ENCODE peak calls at places on chromosomes 3 and 15, in seven cellular contexts. Z, G, F, V, O, B and L are unnamed samples.

GRCh38 chr3:43215138-43215537 is 71.2 kb upstream of the SNRK start:
- DNase-seq in Z (no peak), G (no peak), F (no peak), V (no peak), O (no peak), B (no peak), L (no peak)

GRCh38 chr15:100973351-100974034 is 54.3 kb downstream of the LRRK1 start:
- DNase-seq in Z (no peak), G (no peak), F (no peak), V (peak; percentile 63), O (peak; percentile 39), B (no peak), L (no peak)

GRCh38 chr3:59386165-59386564 is 336.3 kb upstream of the CFAP20DC start:
- DNase-seq in Z (no peak), G (no peak), F (no peak), V (no peak), O (no peak), B (no peak), L (no peak)

GRCh38 chr15:25178835-25179672 is 224.3 kb downstream of the SNRPN start:
- DNase-seq in Z (no peak), G (peak; percentile 3), F (peak; percentile 30), V (no peak), O (no peak), B (no peak), L (no peak)

GRCh38 chr15:87878161-87878560 is 378.4 kb downstream of the NTRK3 start:
- DNase-seq in Z (no peak), G (no peak), F (no peak), V (no peak), O (no peak), B (no peak), L (no peak)

GRCh38 chr15:41235929-41236328 is 4.9 kb downstream of the CHP1 start:
- DNase-seq in Z (no peak), G (no peak), F (no peak), V (no peak), O (no peak), B (no peak), L (no peak)

GRCh38 chr15:80895965-80896364 is 93.7 kb downstream of the MESD start:
- DNase-seq in Z (no peak), G (no peak), F (no peak), V (no peak), O (no peak), B (no peak), L (no peak)

GRCh38 chr15:32844118-32844711 is 126.4 kb downstream of the GREM1 start:
- DNase-seq in Z (peak; percentile 30), G (no peak), F (no peak), V (peak; percentile 60), O (no peak), B (peak; percentile 69), L (no peak)

GRCh38 chr3:27311400-27311799 is 57.8 kb downstream of the NEK10 start:
- DNase-seq in Z (peak; percentile 27), G (no peak), F (no peak), V (peak; percentile 10), O (no peak), B (peak; percentile 86), L (peak; percentile 58)

GRCh38 chr3:61789861-61790260 is 228.5 kb downstream of the PTPRG start:
- DNase-seq in Z (no peak), G (no peak), F (no peak), V (no peak), O (peak; percentile 80), B (no peak), L (no peak)

GRCh38 chr3:140552403-140552802 is 125.5 kb upstream of the TRIM42 start:
- DNase-seq in Z (no peak), G (no peak), F (no peak), V (peak; percentile 12), O (no peak), B (no peak), L (no peak)

GRCh38 chr15:90871097-90871715 is 2.8 kb downstream of the FURIN start:
- DNase-seq in Z (no peak), G (peak; percentile 41), F (no peak), V (peak; percentile 62), O (peak; percentile 39), B (peak; percentile 50), L (no peak)

GRCh38 chr15:47674576-47675232 is 42.6 kb upstream of the SEMA6D start:
- DNase-seq in Z (no peak), G (no peak), F (no peak), V (no peak), O (no peak), B (no peak), L (no peak)

GRCh38 chr15:98360031-98360430 is 288.3 kb upstream of the IGF1R start:
- DNase-seq in Z (no peak), G (no peak), F (no peak), V (no peak), O (no peak), B (no peak), L (no peak)

GRCh38 chr3:192816274-192816853 is 89.0 kb upstream of the FGF12 start:
- DNase-seq in Z (peak; percentile 49), G (no peak), F (no peak), V (peak; percentile 72), O (peak; percentile 15), B (peak; percentile 48), L (no peak)

GRCh38 chr3:150545419-150546225 is 674 bp downstream of the SERP1 start:
- DNase-seq in Z (peak; percentile 7), G (peak; percentile 48), F (no peak), V (peak; percentile 43), O (peak; percentile 48), B (peak; percentile 19), L (no peak)

GRCh38 chr15:58378241-58379085 is 53.3 kb upstream of the LIPC start:
- DNase-seq in Z (no peak), G (no peak), F (no peak), V (no peak), O (peak; percentile 62), B (no peak), L (no peak)

GRCh38 chr3:185582871-185583270 is 3.2 kb upstream of the SENP2 start:
- DNase-seq in Z (no peak), G (no peak), F (no peak), V (no peak), O (no peak), B (no peak), L (no peak)

GRCh38 chr3:69433016-69433937 is 47.4 kb upstream of the FRMD4B start:
- DNase-seq in Z (no peak), G (no peak), F (no peak), V (no peak), O (no peak), B (peak; percentile 6), L (no peak)

GRCh38 chr3:53139833-53140574 is 9.8 kb upstream of the RFT1 start:
- DNase-seq in Z (no peak), G (no peak), F (no peak), V (no peak), O (no peak), B (no peak), L (no peak)

GRCh38 chr15:79834496-79834895 is 62.3 kb downstream of the MTHFS start:
- DNase-seq in Z (no peak), G (no peak), F (peak; percentile 75), V (no peak), O (peak; percentile 96), B (no peak), L (no peak)

GRCh38 chr3:67559029-67559605 is 95.3 kb downstream of the SUCLG2 start:
- DNase-seq in Z (no peak), G (no peak), F (no peak), V (no peak), O (no peak), B (no peak), L (no peak)

GRCh38 chr3:183114374-183114773 is 15.1 kb upstream of the MCCC1 start:
- DNase-seq in Z (no peak), G (no peak), F (no peak), V (no peak), O (no peak), B (no peak), L (no peak)

GRCh38 chr3:183108002-183108449 is 8.7 kb upstream of the MCCC1 start:
- DNase-seq in Z (no peak), G (no peak), F (no peak), V (no peak), O (no peak), B (peak; percentile 29), L (no peak)

GRCh38 chr3:183106635-183107034 is 7.3 kb upstream of the MCCC1 start:
- DNase-seq in Z (no peak), G (no peak), F (no peak), V (no peak), O (no peak), B (no peak), L (no peak)

DNA sequence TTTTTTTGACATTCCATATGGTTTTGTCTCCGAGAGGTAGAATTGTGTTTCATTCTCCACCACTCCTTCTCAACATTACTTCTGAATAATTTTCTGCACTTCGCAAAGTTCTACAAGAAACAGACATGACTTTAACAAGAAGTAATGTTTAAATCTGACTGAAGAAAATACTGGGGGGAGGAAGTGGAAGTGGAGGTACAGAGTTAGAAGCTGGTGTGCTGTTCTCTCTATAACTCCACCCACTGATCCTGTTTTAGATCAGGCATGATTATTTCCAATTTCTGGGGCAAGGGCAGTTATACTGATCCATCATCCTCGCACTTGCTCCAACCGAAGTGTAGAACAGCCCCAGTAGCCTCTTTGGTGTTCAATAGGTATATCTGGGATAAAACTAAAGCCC is 9.2 kb upstream of the MCCC1 start:
- DNase-seq in Z (no peak), G (no peak), F (no peak), V (no peak), O (no peak), B (no peak), L (no peak)
- H3K27ac ChIP-seq in Z (no peak overlapping the region), G (peak overlapping the region; percentile 14), F (no peak overlapping the region), V (no peak overlapping the region), O (no peak overlapping the region), B (no peak overlapping the region), L (no peak overlapping the region)

DNA sequence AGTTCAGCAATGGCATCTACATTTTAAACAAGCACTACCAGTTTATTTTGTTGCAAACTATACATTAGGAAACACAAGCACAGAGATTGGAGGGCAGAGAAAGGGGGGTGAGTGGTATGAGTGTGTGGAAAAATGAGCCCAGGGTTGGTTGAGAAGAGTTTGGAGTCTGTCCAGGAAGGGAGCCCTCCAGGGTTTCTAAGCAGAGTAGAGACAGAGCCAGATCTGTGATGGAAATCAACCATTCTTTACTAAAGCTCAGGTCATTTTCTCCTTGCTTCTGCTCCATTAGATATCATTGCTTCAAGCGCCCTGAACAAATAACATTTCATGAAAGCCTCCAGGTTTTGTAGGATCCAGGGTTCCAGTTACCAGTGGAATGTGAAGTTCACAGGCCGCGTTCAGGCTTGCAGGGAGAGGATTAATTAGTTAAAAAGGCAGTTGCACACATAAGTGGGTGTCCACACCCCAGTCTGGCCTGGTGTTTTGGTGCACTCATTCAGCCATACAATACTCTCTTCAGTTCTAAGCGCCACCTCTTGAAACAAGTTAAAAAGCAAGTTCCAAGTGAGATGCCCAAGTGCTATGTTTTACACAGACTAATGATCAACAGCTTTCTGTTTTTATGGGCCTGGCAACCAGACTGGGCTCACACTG is 16.5 kb upstream of the BOC start:
- DNase-seq in Z (no peak), G (no peak), F (no peak), V (no peak), O (peak; percentile 58), B (no peak), L (no peak)
- H3K27ac ChIP-seq in Z (no peak overlapping the region), G (peak overlapping the region; percentile 55), F (no peak overlapping the region), V (no peak overlapping the region), O (peak overlapping the region; percentile 69), B (no peak overlapping the region), L (no peak overlapping the region)

GRCh38 chr3:9730747-9731205 is 759 bp upstream of the BRPF1 start:
- DNase-seq in Z (no peak), G (no peak), F (no peak), V (peak; percentile 96), O (no peak), B (no peak), L (no peak)
- H3K27ac ChIP-seq in Z (no peak overlapping the region), G (peak overlapping the region; percentile 95), F (peak overlapping the region; percentile 99), V (peak overlapping the region; percentile 74), O (peak overlapping the region; percentile 92), B (peak overlapping the region; percentile 93), L (peak overlapping the region; percentile 89)

GRCh38 chr3:122890077-122890484 is 95.2 kb downstream of the SLC49A4 start:
- DNase-seq in Z (no peak), G (peak; percentile 16), F (no peak), V (peak; percentile 90), O (peak; percentile 39), B (no peak), L (peak; percentile 87)
- H3K27ac ChIP-seq in Z (no peak overlapping the region), G (no peak overlapping the region), F (no peak overlapping the region), V (no peak overlapping the region), O (no peak overlapping the region), B (no peak overlapping the region), L (peak overlapping the region; percentile 60)